ENCODE peak calls at places on chromosomes 5 and 9, in six cellular contexts. One of them, this sample, is unnamed.

GRCh38 chr9:134283111-134283515 is 43.1 kb upstream of the RXRA start:
- DNase-seq in right lobe of liver: peak; percentile 65
- DNase-seq in heart right ventricle: peak; percentile 82
- DNase-seq in uterus: peak; percentile 84
- DNase-seq in brain microvascular endothelial cell: no peak
- DNase-seq in spleen: no peak
- DNase-seq in this sample: no peak

GRCh38 chr9:121353246-121353975 is 16.6 kb downstream of the STOM start:
- DNase-seq in right lobe of liver: no peak
- DNase-seq in heart right ventricle: no peak
- DNase-seq in uterus: no peak
- DNase-seq in brain microvascular endothelial cell: no peak
- DNase-seq in spleen: no peak
- DNase-seq in this sample: no peak

GRCh38 chr9:113350338-113350672 is 964 bp downstream of the BSPRY start:
- DNase-seq in right lobe of liver: no peak
- DNase-seq in heart right ventricle: no peak
- DNase-seq in uterus: no peak
- DNase-seq in brain microvascular endothelial cell: no peak
- DNase-seq in spleen: no peak
- DNase-seq in this sample: no peak

GRCh38 chr9:1771094-1771493 is 244.1 kb upstream of the SMARCA2 start:
- DNase-seq in right lobe of liver: no peak
- DNase-seq in heart right ventricle: no peak
- DNase-seq in uterus: no peak
- DNase-seq in brain microvascular endothelial cell: no peak
- DNase-seq in spleen: no peak
- DNase-seq in this sample: no peak

GRCh38 chr5:67020231-67020630 is 176.4 kb downstream of the CD180 start:
- DNase-seq in right lobe of liver: no peak
- DNase-seq in heart right ventricle: no peak
- DNase-seq in uterus: no peak
- DNase-seq in brain microvascular endothelial cell: no peak
- DNase-seq in spleen: no peak
- DNase-seq in this sample: no peak

GRCh38 chr9:114207845-114208244 is 52.5 kb downstream of the COL27A1 start:
- DNase-seq in right lobe of liver: no peak
- DNase-seq in heart right ventricle: no peak
- DNase-seq in uterus: no peak
- DNase-seq in brain microvascular endothelial cell: no peak
- DNase-seq in spleen: no peak
- DNase-seq in this sample: no peak

GRCh38 chr9:29230931-29231330 is 1657.7 kb upstream of the C9orf72 start:
- DNase-seq in right lobe of liver: no peak
- DNase-seq in heart right ventricle: no peak
- DNase-seq in uterus: no peak
- DNase-seq in brain microvascular endothelial cell: no peak
- DNase-seq in spleen: no peak
- DNase-seq in this sample: no peak

GRCh38 chr9:21616082-21616778 is 134.1 kb upstream of the IFNE start:
- DNase-seq in right lobe of liver: no peak
- DNase-seq in heart right ventricle: no peak
- DNase-seq in uterus: no peak
- DNase-seq in brain microvascular endothelial cell: peak; percentile 95
- DNase-seq in spleen: no peak
- DNase-seq in this sample: no peak

GRCh38 chr9:27433599-27434325 is 90.3 kb upstream of the IFNK start:
- DNase-seq in right lobe of liver: no peak
- DNase-seq in heart right ventricle: no peak
- DNase-seq in uterus: no peak
- DNase-seq in brain microvascular endothelial cell: no peak
- DNase-seq in spleen: no peak
- DNase-seq in this sample: no peak

GRCh38 chr9:107243757-107244156 is 39.3 kb upstream of the RAD23B start:
- DNase-seq in right lobe of liver: no peak
- DNase-seq in heart right ventricle: no peak
- DNase-seq in uterus: no peak
- DNase-seq in brain microvascular endothelial cell: peak; percentile 59
- DNase-seq in spleen: no peak
- DNase-seq in this sample: no peak

GRCh38 chr5:127056896-127057295 is 16.4 kb downstream of the C5orf63 start:
- DNase-seq in right lobe of liver: no peak
- DNase-seq in heart right ventricle: no peak
- DNase-seq in uterus: no peak
- DNase-seq in brain microvascular endothelial cell: no peak
- DNase-seq in spleen: no peak
- DNase-seq in this sample: no peak

GRCh38 chr5:15789661-15790060 is 289.7 kb downstream of the FBXL7 start:
- DNase-seq in right lobe of liver: no peak
- DNase-seq in heart right ventricle: no peak
- DNase-seq in uterus: no peak
- DNase-seq in brain microvascular endothelial cell: peak; percentile 24
- DNase-seq in spleen: no peak
- DNase-seq in this sample: no peak

GRCh38 chr5:116652196-116652729 is 77.6 kb upstream of the SEMA6A start:
- DNase-seq in right lobe of liver: no peak
- DNase-seq in heart right ventricle: peak; percentile 32
- DNase-seq in uterus: peak; percentile 19
- DNase-seq in brain microvascular endothelial cell: peak; percentile 80
- DNase-seq in spleen: no peak
- DNase-seq in this sample: no peak

GRCh38 chr9:6634441-6634840 is 11.1 kb downstream of the GLDC start:
- DNase-seq in right lobe of liver: no peak
- DNase-seq in heart right ventricle: no peak
- DNase-seq in uterus: no peak
- DNase-seq in brain microvascular endothelial cell: no peak
- DNase-seq in spleen: no peak
- DNase-seq in this sample: no peak

GRCh38 chr9:9893837-9894236 is 719.0 kb downstream of the PTPRD start:
- DNase-seq in right lobe of liver: no peak
- DNase-seq in heart right ventricle: no peak
- DNase-seq in uterus: no peak
- DNase-seq in brain microvascular endothelial cell: peak; percentile 14
- DNase-seq in spleen: no peak
- DNase-seq in this sample: no peak

GRCh38 chr9:110332766-110333165 is 4.9 kb downstream of the TXNDC8 start:
- DNase-seq in right lobe of liver: no peak
- DNase-seq in heart right ventricle: no peak
- DNase-seq in uterus: no peak
- DNase-seq in brain microvascular endothelial cell: no peak
- DNase-seq in spleen: no peak
- DNase-seq in this sample: no peak

GRCh38 chr9:74610523-74611061 is 113.5 kb downstream of the RORB start:
- DNase-seq in right lobe of liver: no peak
- DNase-seq in heart right ventricle: no peak
- DNase-seq in uterus: no peak
- DNase-seq in brain microvascular endothelial cell: no peak
- DNase-seq in spleen: no peak
- DNase-seq in this sample: no peak

GRCh38 chr5:73793911-73794310 is 167.9 kb downstream of the ARHGEF28 start:
- DNase-seq in right lobe of liver: no peak
- DNase-seq in heart right ventricle: no peak
- DNase-seq in uterus: no peak
- DNase-seq in brain microvascular endothelial cell: peak; percentile 47
- DNase-seq in spleen: no peak
- DNase-seq in this sample: no peak

GRCh38 chr9:80797841-80798688 is 891.3 kb downstream of the TLE1 start:
- DNase-seq in right lobe of liver: no peak
- DNase-seq in heart right ventricle: peak; percentile 14
- DNase-seq in uterus: peak; percentile 67
- DNase-seq in brain microvascular endothelial cell: no peak
- DNase-seq in spleen: no peak
- DNase-seq in this sample: no peak

GRCh38 chr9:115117999-115118470 is at the start of gene TNC:
- DNase-seq in right lobe of liver: peak; percentile 36
- DNase-seq in heart right ventricle: peak; percentile 23
- DNase-seq in uterus: peak; percentile 74
- DNase-seq in brain microvascular endothelial cell: peak; percentile 52
- DNase-seq in spleen: peak; percentile 67
- DNase-seq in this sample: no peak

GRCh38 chr5:1110930-1111726 is 735 bp downstream of the SLC12A7 start:
- DNase-seq in right lobe of liver: peak; percentile 69
- DNase-seq in heart right ventricle: peak; percentile 69
- DNase-seq in uterus: no peak
- DNase-seq in brain microvascular endothelial cell: no peak
- DNase-seq in spleen: no peak
- DNase-seq in this sample: no peak

GRCh38 chr9:9892217-9892616 is 720.6 kb downstream of the PTPRD start:
- DNase-seq in right lobe of liver: no peak
- DNase-seq in heart right ventricle: no peak
- DNase-seq in uterus: no peak
- DNase-seq in brain microvascular endothelial cell: no peak
- DNase-seq in spleen: no peak
- DNase-seq in this sample: no peak

GRCh38 chr9:123420560-123421210 is 64.7 kb downstream of the CRB2 start:
- DNase-seq in right lobe of liver: no peak
- DNase-seq in heart right ventricle: no peak
- DNase-seq in uterus: no peak
- DNase-seq in brain microvascular endothelial cell: no peak
- DNase-seq in spleen: peak; percentile 56
- DNase-seq in this sample: no peak

GRCh38 chr5:149795360-149795759 is 65.2 kb downstream of the PPARGC1B start:
- DNase-seq in right lobe of liver: no peak
- DNase-seq in heart right ventricle: no peak
- DNase-seq in uterus: no peak
- DNase-seq in brain microvascular endothelial cell: no peak
- DNase-seq in spleen: no peak
- DNase-seq in this sample: no peak

GRCh38 chr5:107670927-107671741 is at the start of gene EFNA5:
- DNase-seq in right lobe of liver: peak; percentile 29
- DNase-seq in heart right ventricle: peak; percentile 38
- DNase-seq in uterus: peak; percentile 19
- DNase-seq in brain microvascular endothelial cell: peak; percentile 37
- DNase-seq in spleen: peak; percentile 75
- DNase-seq in this sample: no peak

GRCh38 chr9:70802206-70802605 is 319.2 kb downstream of the TRPM3 start:
- DNase-seq in right lobe of liver: no peak
- DNase-seq in heart right ventricle: no peak
- DNase-seq in uterus: no peak
- DNase-seq in brain microvascular endothelial cell: peak; percentile 7
- DNase-seq in spleen: no peak
- DNase-seq in this sample: no peak
- H3K27me3 ChIP-seq in right lobe of liver: no peaks in the 10 kb centered on the region
- H3K27me3 ChIP-seq in heart right ventricle: peaks cover 6% of the 10 kb centered on the region
- H3K27me3 ChIP-seq in uterus: no peaks in the 10 kb centered on the region
- H3K27me3 ChIP-seq in brain microvascular endothelial cell: no peaks in the 10 kb centered on the region
- H3K27me3 ChIP-seq in spleen: no peaks in the 10 kb centered on the region
- H3K27me3 ChIP-seq in this sample: no peaks in the 10 kb centered on the region

DNA sequence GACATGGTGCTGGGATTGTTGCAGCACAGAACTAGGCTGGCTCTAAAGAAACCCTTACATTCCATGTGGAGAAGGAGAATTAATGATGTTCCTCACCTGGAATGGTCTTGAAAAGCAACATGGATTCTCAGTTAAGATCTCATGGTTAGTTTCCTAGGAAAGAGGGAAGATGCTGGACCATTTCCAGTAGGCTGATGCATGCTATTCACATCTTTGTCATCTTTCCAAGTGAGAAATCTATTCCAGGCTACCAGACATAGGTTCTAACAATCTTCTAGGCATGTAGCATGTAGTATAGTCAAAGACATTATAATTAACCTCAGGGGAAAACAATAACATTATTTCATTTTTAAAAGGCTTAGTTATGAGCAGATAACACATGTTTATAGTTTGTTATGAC is 44.3 kb downstream of the TMEM252 start:
- DNase-seq in right lobe of liver: no peak
- DNase-seq in heart right ventricle: no peak
- DNase-seq in uterus: no peak
- DNase-seq in brain microvascular endothelial cell: no peak
- DNase-seq in spleen: no peak
- DNase-seq in this sample: no peak
- H3K27me3 ChIP-seq in right lobe of liver: no peaks in the 10 kb centered on the region
- H3K27me3 ChIP-seq in heart right ventricle: no peaks in the 10 kb centered on the region
- H3K27me3 ChIP-seq in uterus: no peaks in the 10 kb centered on the region
- H3K27me3 ChIP-seq in brain microvascular endothelial cell: no peaks in the 10 kb centered on the region
- H3K27me3 ChIP-seq in spleen: no peaks in the 10 kb centered on the region
- H3K27me3 ChIP-seq in this sample: no peaks in the 10 kb centered on the region

DNA sequence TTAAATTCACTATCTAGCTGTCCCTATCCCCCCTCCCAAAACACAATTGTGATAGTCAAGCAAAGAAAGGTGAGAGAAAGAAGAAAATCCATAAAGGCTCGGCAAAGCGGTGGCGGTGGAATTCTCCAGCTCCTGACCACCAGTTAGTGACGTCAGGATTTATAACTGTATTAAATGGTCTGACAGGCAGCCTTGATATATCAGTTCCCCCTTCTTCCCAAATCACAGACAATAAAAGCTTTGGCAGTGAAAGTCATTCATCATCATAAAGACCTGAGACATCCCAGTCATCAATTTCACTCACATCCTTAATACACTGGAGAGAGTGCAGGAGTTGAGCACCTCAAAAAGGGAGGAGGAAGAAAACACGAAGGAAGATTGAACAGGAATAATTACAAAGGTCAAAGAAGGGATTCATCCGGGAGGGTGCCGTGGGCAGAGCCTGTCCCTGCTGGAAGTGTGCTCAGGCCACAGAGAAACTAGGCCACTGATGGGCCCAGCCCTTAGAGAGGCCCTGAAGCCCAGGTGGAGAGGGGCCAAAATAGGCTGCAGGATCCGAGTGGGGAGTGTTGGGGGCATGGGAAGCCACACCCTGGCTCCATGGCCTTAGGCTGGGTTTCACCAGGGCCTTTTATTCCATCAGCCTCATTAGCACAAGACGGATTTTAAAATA is 131.9 kb downstream of the PAX5 start:
- DNase-seq in right lobe of liver: no peak
- DNase-seq in heart right ventricle: no peak
- DNase-seq in uterus: no peak
- DNase-seq in brain microvascular endothelial cell: no peak
- DNase-seq in spleen: no peak
- DNase-seq in this sample: no peak
- H3K27me3 ChIP-seq in right lobe of liver: no peaks in the 10 kb centered on the region
- H3K27me3 ChIP-seq in heart right ventricle: peaks cover 53% of the 10 kb centered on the region
- H3K27me3 ChIP-seq in uterus: no peaks in the 10 kb centered on the region
- H3K27me3 ChIP-seq in brain microvascular endothelial cell: peaks cover 51% of the 10 kb centered on the region
- H3K27me3 ChIP-seq in spleen: no peaks in the 10 kb centered on the region
- H3K27me3 ChIP-seq in this sample: no peaks in the 10 kb centered on the region

GRCh38 chr5:5159282-5160108 is 19.4 kb downstream of the ADAMTS16 start:
- DNase-seq in right lobe of liver: peak; percentile 46
- DNase-seq in heart right ventricle: no peak
- DNase-seq in uterus: no peak
- DNase-seq in brain microvascular endothelial cell: no peak
- DNase-seq in spleen: no peak
- DNase-seq in this sample: no peak
- H3K27me3 ChIP-seq in right lobe of liver: no peaks in the 10 kb centered on the region
- H3K27me3 ChIP-seq in heart right ventricle: no peaks in the 10 kb centered on the region
- H3K27me3 ChIP-seq in uterus: no peaks in the 10 kb centered on the region
- H3K27me3 ChIP-seq in brain microvascular endothelial cell: no peaks in the 10 kb centered on the region
- H3K27me3 ChIP-seq in spleen: no peaks in the 10 kb centered on the region
- H3K27me3 ChIP-seq in this sample: no peaks in the 10 kb centered on the region

DNA sequence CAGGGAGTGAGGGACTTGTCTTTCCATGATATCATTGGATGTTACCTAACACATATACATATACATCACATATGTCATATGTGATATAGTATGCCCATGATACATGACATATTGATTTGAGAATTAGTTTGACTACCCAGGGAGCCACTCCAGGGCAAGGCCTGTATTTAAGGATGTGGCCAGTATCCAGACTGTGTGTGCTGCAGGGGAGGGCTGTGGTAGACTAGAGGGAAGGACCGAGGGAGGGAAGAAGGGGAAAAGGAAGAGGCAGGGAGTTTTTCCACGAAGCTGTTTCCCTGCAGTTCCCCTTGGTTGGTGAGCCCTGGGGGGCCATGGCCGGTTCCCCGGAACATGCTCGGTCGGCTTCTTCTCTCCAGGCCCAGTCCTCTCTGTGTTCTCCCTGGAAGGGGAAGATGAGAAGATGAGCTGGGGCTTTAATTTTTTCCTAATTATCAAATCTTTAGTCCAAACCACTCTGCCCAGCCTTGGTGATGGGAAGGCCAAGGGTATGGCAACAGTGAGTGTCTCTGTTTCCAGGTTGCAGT is 48.7 kb downstream of the NSUN2 start:
- DNase-seq in right lobe of liver: no peak
- DNase-seq in heart right ventricle: no peak
- DNase-seq in uterus: no peak
- DNase-seq in brain microvascular endothelial cell: no peak
- DNase-seq in spleen: no peak
- DNase-seq in this sample: no peak
- H3K27me3 ChIP-seq in right lobe of liver: no peaks in the 10 kb centered on the region
- H3K27me3 ChIP-seq in heart right ventricle: peaks cover 9% of the 10 kb centered on the region
- H3K27me3 ChIP-seq in uterus: no peaks in the 10 kb centered on the region
- H3K27me3 ChIP-seq in brain microvascular endothelial cell: peaks cover 15% of the 10 kb centered on the region
- H3K27me3 ChIP-seq in spleen: no peaks in the 10 kb centered on the region
- H3K27me3 ChIP-seq in this sample: peaks cover 3% of the 10 kb centered on the region

This sample was measured in esophagus squamous epithelium.